ENCODE peak calls at places on chromosome 6, in nine cellular contexts. S, J, R, Q, T, P, A, K and Z are unnamed samples.

GRCh38 chr6:159899994-159900745 is 9.4 kb downstream of the MAS1 start:
- DNase-seq in S (no peak), J (no peak), R (peak; percentile 92), Q (peak; percentile 70), T (peak; percentile 42), P (peak; percentile 13), A (no peak), K (no peak), Z (no peak)

GRCh38 chr6:169250660-169251059 is 3.0 kb downstream of the THBS2 start:
- DNase-seq in S (no peak), J (no peak), R (peak; percentile 88), Q (peak; percentile 16), T (no peak), P (peak; percentile 51), A (no peak), K (no peak), Z (no peak)

GRCh38 chr6:168368063-168368835 is 48.7 kb upstream of the DACT2 start:
- DNase-seq in S (no peak), J (no peak), R (peak; percentile 56), Q (no peak), T (no peak), P (no peak), A (no peak), K (no peak), Z (no peak)

GRCh38 chr6:167970236-167970635 is 27.2 kb upstream of the KIF25 start:
- DNase-seq in S (no peak), J (no peak), R (no peak), Q (no peak), T (no peak), P (no peak), A (no peak), K (no peak), Z (no peak)

GRCh38 chr6:142781124-142781523 is 163.9 kb downstream of the HIVEP2 start:
- DNase-seq in S (no peak), J (no peak), R (no peak), Q (no peak), T (no peak), P (no peak), A (no peak), K (no peak), Z (no peak)

GRCh38 chr6:169724554-169725269 is 412 bp upstream of the PHF10 start:
- DNase-seq in S (no peak), J (peak; percentile 64), R (peak; percentile 9), Q (peak; percentile 38), T (no peak), P (peak; percentile 67), A (peak; percentile 51), K (peak; percentile 87), Z (peak; percentile 83)

GRCh38 chr6:167828325-167828956 is 1.7 kb downstream of the AFDN start:
- DNase-seq in S (no peak), J (no peak), R (no peak), Q (no peak), T (no peak), P (no peak), A (no peak), K (no peak), Z (no peak)

GRCh38 chr6:129289442-129289841 is 406.5 kb downstream of the LAMA2 start:
- DNase-seq in S (no peak), J (no peak), R (no peak), Q (no peak), T (no peak), P (no peak), A (no peak), K (no peak), Z (no peak)

GRCh38 chr6:165663283-165663735 is 268 bp upstream of the PDE10A start:
- DNase-seq in S (no peak), J (no peak), R (peak; percentile 19), Q (peak; percentile 44), T (no peak), P (peak; percentile 52), A (no peak), K (no peak), Z (no peak)

GRCh38 chr6:98724537-98724936 is 109.8 kb upstream of the POU3F2 start:
- DNase-seq in S (no peak), J (no peak), R (no peak), Q (no peak), T (peak; percentile 23), P (no peak), A (no peak), K (no peak), Z (no peak)

GRCh38 chr6:97195117-97195516 is 87.9 kb downstream of the MMS22L start:
- DNase-seq in S (no peak), J (no peak), R (peak; percentile 56), Q (no peak), T (peak; percentile 32), P (no peak), A (no peak), K (no peak), Z (no peak)

GRCh38 chr6:55040102-55040848 is 134.0 kb upstream of the HCRTR2 start:
- DNase-seq in S (no peak), J (no peak), R (peak; percentile 96), Q (no peak), T (no peak), P (no peak), A (no peak), K (no peak), Z (no peak)

GRCh38 chr6:112881828-112882227 is 534.7 kb downstream of the RFPL4B start:
- DNase-seq in S (no peak), J (no peak), R (peak; percentile 66), Q (no peak), T (no peak), P (no peak), A (no peak), K (no peak), Z (no peak)

GRCh38 chr6:37628611-37629320 is 68.9 kb downstream of the MDGA1 start:
- DNase-seq in S (no peak), J (no peak), R (no peak), Q (no peak), T (no peak), P (no peak), A (no peak), K (no peak), Z (no peak)

GRCh38 chr6:41182069-41183034 is 18.6 kb downstream of the TREML2 start:
- DNase-seq in S (no peak), J (peak; percentile 66), R (peak; percentile 60), Q (peak; percentile 66), T (peak; percentile 36), P (peak; percentile 62), A (no peak), K (peak; percentile 23), Z (no peak)

GRCh38 chr6:13331516-13332348 is 3.4 kb upstream of the TBC1D7 start:
- DNase-seq in S (no peak), J (no peak), R (peak; percentile 31), Q (peak; percentile 16), T (no peak), P (no peak), A (no peak), K (no peak), Z (no peak)

GRCh38 chr6:161476711-161477110 is 202.8 kb upstream of the AGPAT4 start:
- DNase-seq in S (no peak), J (no peak), R (peak; percentile 67), Q (no peak), T (peak; percentile 85), P (no peak), A (no peak), K (no peak), Z (no peak)

GRCh38 chr6:17672064-17672718 is 34.5 kb downstream of the NUP153 start:
- DNase-seq in S (no peak), J (no peak), R (no peak), Q (no peak), T (no peak), P (no peak), A (no peak), K (no peak), Z (no peak)

GRCh38 chr6:11151488-11151887 is 40.0 kb upstream of the ERVFRD-1 start:
- DNase-seq in S (no peak), J (no peak), R (no peak), Q (no peak), T (no peak), P (no peak), A (no peak), K (no peak), Z (no peak)

GRCh38 chr6:85644374-85644762 is 1.7 kb upstream of the SYNCRIP start:
- DNase-seq in S (no peak), J (no peak), R (peak; percentile 13), Q (peak; percentile 9), T (no peak), P (no peak), A (no peak), K (no peak), Z (no peak)

GRCh38 chr6:43127180-43127579 is 43.9 kb upstream of the SRF start:
- DNase-seq in S (no peak), J (no peak), R (no peak), Q (no peak), T (no peak), P (no peak), A (no peak), K (no peak), Z (no peak)

GRCh38 chr6:151317995-151318365 is 73.4 kb downstream of the ZBTB2 start:
- DNase-seq in S (no peak), J (no peak), R (no peak), Q (no peak), T (peak; percentile 37), P (no peak), A (no peak), K (no peak), Z (no peak)

GRCh38 chr6:156564807-156565149 is 212.4 kb upstream of the ARID1B start:
- DNase-seq in S (no peak), J (no peak), R (no peak), Q (no peak), T (no peak), P (no peak), A (no peak), K (no peak), Z (no peak)
- TF ChIP-seq CTCF in S (no peak), J (no peak), R (no peak), Q (no peak), T (no peak), P (no peak), A (no peak), K (no peak), Z (no peak)

GRCh38 chr6:81753709-81754678 is 1.5 kb upstream of the TENT5A start:
- DNase-seq in S (peak; percentile 19), J (peak; percentile 91), R (peak; percentile 71), Q (peak; percentile 51), T (no peak), P (peak; percentile 89), A (peak; percentile 90), K (peak; percentile 73), Z (peak; percentile 61)
- TF ChIP-seq CTCF in S (peak; percentile 31), J (peak; percentile 74), R (peak; percentile 67), Q (peak; percentile 43), T (peak; percentile 71), P (peak; percentile 77), A (peak; percentile 87), K (peak; percentile 56), Z (peak; percentile 73)

GRCh38 chr6:56995347-56995746 is 40.4 kb downstream of the BEND6 start:
- DNase-seq in S (no peak), J (no peak), R (no peak), Q (peak; percentile 6), T (no peak), P (peak; percentile 4), A (no peak), K (no peak), Z (no peak)
- TF ChIP-seq CTCF in S (no peak), J (no peak), R (no peak), Q (no peak), T (peak; percentile 29), P (peak; percentile 34), A (no peak), K (no peak), Z (no peak)

DNA sequence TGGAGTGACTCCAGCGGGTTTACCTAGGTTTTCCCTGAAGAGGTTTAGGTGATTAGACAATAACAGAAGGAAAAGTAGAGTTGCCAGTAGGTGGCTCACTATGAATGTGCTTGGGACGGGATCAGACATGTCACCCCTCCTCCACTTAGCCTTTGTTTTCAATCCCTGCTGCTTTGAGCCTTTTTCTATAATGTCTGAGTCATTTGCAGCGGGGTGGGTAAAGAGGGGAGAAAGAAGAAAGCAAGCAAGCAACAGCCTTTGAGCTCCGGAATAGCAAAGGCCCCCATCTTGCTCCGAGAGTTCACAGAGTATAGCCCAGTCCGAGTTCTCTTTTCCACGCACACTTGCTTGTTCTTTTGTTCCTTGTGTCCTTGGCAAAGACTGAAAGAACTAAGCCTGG is 129.1 kb downstream of the PACRG start:
- DNase-seq in S (no peak), J (no peak), R (peak; percentile 82), Q (peak; percentile 43), T (peak; percentile 88), P (peak; percentile 59), A (no peak), K (peak; percentile 26), Z (no peak)
- TF ChIP-seq CTCF in S (peak; percentile 15), J (no peak), R (peak; percentile 86), Q (peak; percentile 37), T (peak; percentile 78), P (peak; percentile 50), A (no peak), K (peak; percentile 51), Z (peak; percentile 59)